ENCODE peak calls at places on chromosomes 13 and 19, in six cellular contexts. A, J, S, B, E and H are unnamed samples.

GRCh38 chr19:6402834-6403608 is 10.1 kb upstream of the GTF2F1 start:
- DNase-seq in A (peak), J (no peak), S (no peak), B (no peak), E (no peak), H (no peak)

GRCh38 chr13:46484561-46484960 is 68.4 kb upstream of the LRCH1 start:
- DNase-seq in A (no peak), J (no peak), S (no peak), B (no peak), E (no peak), H (no peak)

GRCh38 chr13:110017379-110017778 is 231.0 kb upstream of the IRS2 start:
- DNase-seq in A (peak), J (peak), S (no peak), B (no peak), E (no peak), H (peak)

GRCh38 chr13:93345061-93345460 is 118.5 kb downstream of the GPC6 start:
- DNase-seq in A (no peak), J (no peak), S (no peak), B (no peak), E (no peak), H (no peak)

GRCh38 chr19:36747750-36748149 is 24.9 kb downstream of the ZNF850 start:
- DNase-seq in A (no peak), J (no peak), S (no peak), B (no peak), E (no peak), H (no peak)

GRCh38 chr19:40921005-40921897 is 39.2 kb upstream of the CYP2A7 start:
- DNase-seq in A (peak), J (no peak), S (no peak), B (peak), E (no peak), H (peak)

GRCh38 chr19:15401397-15401710 is 17.4 kb downstream of the AKAP8L start:
- DNase-seq in A (no peak), J (no peak), S (no peak), B (no peak), E (no peak), H (no peak)

GRCh38 chr19:50333737-50334617 is 4.8 kb upstream of the KCNC3 start:
- DNase-seq in A (peak), J (no peak), S (no peak), B (peak), E (peak), H (peak)

GRCh38 chr19:48867119-48867921 is 1.1 kb downstream of the PLEKHA4 start:
- DNase-seq in A (no peak), J (no peak), S (no peak), B (no peak), E (no peak), H (peak)